ENCODE peak calls at places on chromosomes 3 and 15, in four cellular contexts. N is cardiac muscle cell, E is mucosa of descending colon, S is fibroblast of lung. O is an unnamed sample. For H3K4me1, the result is how much of the 10 kb centered on the place peaks cover.

GRCh38 chr15:69983696-69984265 is 113.9 kb downstream of the TLE3 start:
- DNase-seq in N (no peak), E (no peak), S (no peak), O (no peak)

GRCh38 chr15:45429974-45430792 is 51.8 kb upstream of the GATM start:
- DNase-seq in N (peak), E (peak), S (peak), O (peak)

GRCh38 chr15:101123222-101123910 is 128.5 kb downstream of the CHSY1 start:
- DNase-seq in N (peak), E (no peak), S (peak), O (no peak)

GRCh38 chr3:120855665-120856437 is 52.2 kb upstream of the STXBP5L start:
- DNase-seq in N (peak), E (peak), S (peak), O (no peak)

GRCh38 chr15:49421991-49422390 is 1.1 kb upstream of the FGF7 start:
- DNase-seq in N (peak), E (peak), S (peak), O (peak)

GRCh38 chr3:39808467-39809180 is 785 bp upstream of the MYRIP start:
- DNase-seq in N (peak), E (peak), S (no peak), O (peak)

GRCh38 chr15:35206060-35206675 is 121.1 kb upstream of the NANOGP8 start:
- DNase-seq in N (peak), E (no peak), S (peak), O (no peak)

GRCh38 chr15:31215490-31216209 is 111.0 kb upstream of the KLF13 start:
- DNase-seq in N (peak), E (peak), S (peak), O (peak)

GRCh38 chr3:23592961-23593931 is 212.5 kb upstream of the UBE2E1 start:
- DNase-seq in N (no peak), E (no peak), S (no peak), O (no peak)

GRCh38 chr3:11680509-11680908 is 36.8 kb upstream of the VGLL4 start:
- DNase-seq in N (no peak), E (no peak), S (no peak), O (no peak)

GRCh38 chr3:46849686-46850467 is 13.4 kb downstream of the MYL3 start:
- DNase-seq in N (no peak), E (no peak), S (no peak), O (peak)

GRCh38 chr15:55742498-55742926 is 440 bp downstream of the PRTG start:
- DNase-seq in N (peak), E (peak), S (peak), O (no peak)

GRCh38 chr3:122383915-122384697 is at the start of gene FAM162A:
- DNase-seq in N (peak), E (peak), S (peak), O (peak)

GRCh38 chr3:190053919-190054672 is 66.6 kb downstream of the P3H2 start:
- DNase-seq in N (peak), E (no peak), S (peak), O (no peak)

GRCh38 chr15:60649845-60650548 is 171.1 kb upstream of the ICE2 start:
- DNase-seq in N (no peak), E (no peak), S (no peak), O (no peak)

GRCh38 chr3:98829246-98829832 is 66.2 kb downstream of the ST3GAL6 start:
- DNase-seq in N (no peak), E (no peak), S (no peak), O (no peak)

GRCh38 chr15:41988896-41989572 is 16.7 kb upstream of the EHD4 start:
- DNase-seq in N (no peak), E (no peak), S (no peak), O (no peak)

GRCh38 chr3:106030620-106030945 is 161.8 kb upstream of the CBLB start:
- DNase-seq in N (peak), E (no peak), S (peak), O (no peak)

GRCh38 chr3:37625690-37626089 is 236.0 kb upstream of the CTDSPL start:
- DNase-seq in N (peak), E (no peak), S (no peak), O (no peak)

DNA sequence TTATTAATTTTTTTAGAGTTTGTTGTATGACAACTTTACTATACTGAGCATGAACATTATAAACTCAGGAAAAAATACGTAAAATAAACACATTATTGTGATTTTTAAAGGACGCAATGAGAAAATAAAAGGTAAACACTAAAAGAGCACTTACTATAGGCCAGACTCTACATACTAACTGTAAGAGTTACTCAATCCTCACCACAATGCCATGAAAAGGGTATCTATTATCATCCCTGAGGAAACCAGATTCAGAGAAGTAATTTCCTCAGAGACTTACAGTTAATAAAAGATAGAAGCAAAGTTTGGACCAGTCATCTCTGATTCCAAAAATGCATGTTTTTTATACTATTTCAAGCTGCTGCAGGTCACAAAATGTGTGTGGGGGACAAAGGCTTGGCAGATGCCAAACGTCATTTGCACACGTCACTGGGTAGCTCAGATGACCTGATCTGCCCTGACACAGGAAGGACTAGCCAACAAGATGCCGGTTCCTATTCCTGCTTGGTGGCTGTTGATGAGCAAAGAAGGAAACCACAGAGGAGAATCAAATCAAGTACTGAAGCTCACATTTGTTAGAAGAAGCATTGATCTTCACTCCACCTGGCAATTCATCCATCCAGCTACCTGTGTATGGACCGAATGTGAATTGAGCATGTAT is 42.3 kb downstream of the KLHL6 start:
- DNase-seq in N (peak), E (no peak), S (no peak), O (no peak)
- H3K4me1 ChIP-seq in N (under half), E (under half), S (under half), O (under half)

GRCh38 chr15:68599153-68599545 is 20.4 kb downstream of the CORO2B start:
- DNase-seq in N (no peak), E (no peak), S (no peak), O (no peak)
- H3K4me1 ChIP-seq in N (under half), E (under half), S (under half), O (under half)

DNA sequence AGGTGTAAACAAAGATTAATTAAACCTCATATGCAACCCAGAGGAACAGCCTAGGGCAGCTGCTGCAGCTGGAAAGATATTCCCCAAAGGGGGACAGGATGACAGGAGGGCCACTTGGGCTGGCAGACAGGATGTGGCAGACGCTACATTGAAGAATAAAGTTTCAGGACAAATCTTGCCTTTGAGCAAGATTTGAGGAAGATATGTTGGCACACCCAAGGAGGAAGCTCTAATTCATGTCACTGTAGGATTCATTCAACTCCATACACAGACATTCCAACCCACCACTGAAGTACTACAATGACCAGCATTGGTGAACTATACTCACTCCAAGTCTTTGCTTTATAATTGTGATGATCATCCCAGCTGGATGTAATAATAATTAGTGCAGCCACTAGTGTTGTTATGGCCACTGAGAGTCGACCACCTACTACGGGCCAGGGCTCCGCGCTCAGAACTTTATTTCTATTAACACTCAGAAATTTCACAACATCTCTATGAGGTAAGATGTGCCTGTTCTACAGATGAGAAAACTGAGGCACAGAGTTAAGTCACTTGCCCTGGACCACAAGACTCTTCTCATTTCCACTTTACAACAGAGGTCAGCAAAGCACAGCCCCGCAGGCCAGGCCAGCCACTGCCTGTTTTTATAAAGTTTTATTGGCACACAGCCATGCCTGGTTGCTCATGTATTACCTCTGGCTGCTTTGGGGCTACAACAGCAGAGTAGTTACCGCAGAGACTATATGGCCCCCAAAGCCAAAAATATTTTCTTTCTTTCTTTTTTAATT is 503.8 kb downstream of the SHQ1 start:
- DNase-seq in N (no peak), E (no peak), S (no peak), O (no peak)
- H3K4me1 ChIP-seq in N (under half), E (under half), S (under half), O (under half)

GRCh38 chr15:71448688-71449114 is 333.4 kb downstream of the THSD4 start:
- DNase-seq in N (peak), E (no peak), S (peak), O (peak)

GRCh38 chr15:71443538-71443937 is 328.3 kb downstream of the THSD4 start:
- DNase-seq in N (peak), E (peak), S (peak), O (peak)

GRCh38 chr15:71444032-71444810 is 328.9 kb downstream of the THSD4 start:
- DNase-seq in N (no peak), E (no peak), S (no peak), O (no peak)

GRCh38 chr15:71447328-71448250 is 332.3 kb downstream of the THSD4 start:
- DNase-seq in N (no peak), E (no peak), S (peak), O (peak)

DNA sequence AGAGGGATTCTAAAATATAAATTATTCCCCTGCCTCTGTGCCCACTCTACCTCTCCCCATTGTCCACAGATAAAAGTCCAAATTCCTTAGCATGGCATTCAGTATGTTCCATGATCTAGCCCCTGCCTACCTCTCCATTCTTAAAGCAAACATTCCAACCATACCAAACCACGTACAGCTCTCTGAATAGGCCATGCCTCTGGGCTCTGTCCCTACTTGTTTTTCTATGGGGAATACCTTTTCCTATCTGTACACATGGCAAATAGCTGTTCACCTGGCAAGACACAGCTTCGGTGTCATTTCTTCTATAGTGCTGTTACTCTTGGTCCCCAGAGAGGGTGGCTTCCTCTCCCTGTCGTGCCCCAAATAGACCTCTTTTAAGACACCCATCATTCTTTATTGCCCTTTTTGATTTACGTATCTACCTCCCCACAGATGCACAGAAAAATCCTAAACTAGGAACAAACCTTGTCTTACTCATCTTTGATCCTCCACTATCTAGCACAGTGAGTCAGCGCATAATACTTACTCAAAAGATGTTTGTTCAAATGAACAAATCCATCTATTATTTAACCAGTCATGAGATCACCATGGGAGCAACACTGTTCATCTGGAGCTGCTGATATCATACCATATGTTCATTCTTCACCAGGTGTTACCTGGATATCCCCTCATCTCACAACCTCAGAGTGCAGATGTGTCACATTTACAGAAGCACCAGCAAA is 329.8 kb downstream of the THSD4 start:
- DNase-seq in N (no peak), E (no peak), S (no peak), O (no peak)
- H3K4me1 ChIP-seq in N (under half), E (under half), S (under half), O (under half)

GRCh38 chr3:111774622-111775021 is 84.4 kb upstream of the PHLDB2 start:
- DNase-seq in N (no peak), E (no peak), S (no peak), O (no peak)
- H3K4me1 ChIP-seq in N (under half), E (under half), S (under half), O (under half)

GRCh38 chr15:74400313-74400850 is 32.9 kb upstream of the CYP11A1 start:
- DNase-seq in N (no peak), E (no peak), S (no peak), O (no peak)
- H3K4me1 ChIP-seq in N (under half), E (under half), S (under half), O (under half)

GRCh38 chr15:22918596-22919140 is 61.5 kb downstream of the CYFIP1 start:
- DNase-seq in N (no peak), E (no peak), S (no peak), O (no peak)

GRCh38 chr15:22917556-22917955 is 62.6 kb downstream of the CYFIP1 start:
- DNase-seq in N (no peak), E (no peak), S (no peak), O (no peak)

GRCh38 chr15:22915866-22916515 is 64.2 kb downstream of the CYFIP1 start:
- DNase-seq in N (no peak), E (no peak), S (no peak), O (no peak)

GRCh38 chr15:22918056-22918455 is 62.1 kb downstream of the CYFIP1 start:
- DNase-seq in N (no peak), E (no peak), S (peak), O (no peak)

GRCh38 chr15:22916606-22917350 is 63.4 kb downstream of the CYFIP1 start:
- DNase-seq in N (no peak), E (no peak), S (no peak), O (no peak)
- H3K4me1 ChIP-seq in N (under half), E (under half), S (under half), O (under half)

GRCh38 chr3:173529062-173529711 is 131.6 kb downstream of the NLGN1 start:
- DNase-seq in N (peak), E (peak), S (peak), O (no peak)

DNA sequence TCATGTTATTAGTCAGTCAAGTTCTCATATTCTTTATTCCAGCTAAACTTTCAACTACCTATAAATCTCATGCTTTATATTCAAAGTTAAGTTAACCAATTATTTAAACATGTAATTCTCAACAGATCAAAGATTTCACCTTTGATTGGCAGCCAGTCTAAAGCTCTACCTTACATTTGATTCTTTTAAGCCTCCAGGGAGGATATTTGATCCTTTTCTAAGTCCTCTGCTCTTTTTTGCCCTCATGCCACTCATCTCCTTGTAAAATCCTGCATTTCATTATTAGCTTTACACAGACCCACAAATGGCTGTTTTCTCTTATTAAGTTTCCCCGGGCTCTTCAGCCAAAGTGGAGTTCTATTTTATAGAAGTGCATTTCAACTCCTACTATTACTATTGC is 134.1 kb downstream of the NLGN1 start:
- DNase-seq in N (no peak), E (no peak), S (no peak), O (no peak)
- H3K4me1 ChIP-seq in N (under half), E (under half), S (under half), O (under half)

DNA sequence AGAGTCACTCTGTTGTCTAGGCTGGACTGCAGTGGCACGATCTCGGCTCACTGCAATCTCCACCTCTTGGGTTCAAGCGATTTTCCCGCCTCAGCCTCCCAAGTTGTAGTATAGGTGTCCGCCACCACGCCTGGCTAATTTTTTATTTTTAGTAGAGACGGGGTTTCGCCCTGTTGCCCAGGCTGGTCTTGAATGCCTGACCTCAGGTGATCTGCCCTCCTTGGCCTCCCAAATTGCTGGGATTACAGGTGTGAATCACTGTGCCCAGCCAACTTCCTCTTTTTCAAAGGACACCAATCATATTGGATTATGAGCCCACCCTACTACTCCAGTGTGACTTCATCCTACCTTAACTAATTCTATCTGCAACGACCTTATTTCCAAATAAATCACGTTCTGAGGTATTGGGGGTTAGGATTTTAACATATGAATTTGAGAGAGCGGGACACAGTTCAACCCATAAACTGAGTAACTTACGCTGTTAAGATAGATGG is 3.2 kb downstream of the ISG20 start:
- DNase-seq in N (no peak), E (no peak), S (no peak), O (no peak)
- H3K4me1 ChIP-seq in N (under half), E (under half), S (under half), O (half or more)

O was measured in stomach.